ENCODE peak calls at places on chromosomes 1 and 21, in seven cellular contexts. X is prostate gland, G is AG04449, N is ovary, C is heart right ventricle, K is upper lobe of left lung, A is AG04450. Y is an unnamed sample.
A peak's percentile ranks its signal among the peaks of the same experiment; 100 is the strongest.

GRCh38 chr1:118338991-118339390 is 154.0 kb upstream of the SPAG17 start:
- DNase-seq in K (no peak), N (no peak), A (no peak), X (no peak), G (no peak), C (no peak), Y (peak; percentile 21)

GRCh38 chr1:115317101-115318012 is 20.7 kb downstream of the NGF start:
- DNase-seq in X (peak; percentile 22), G (no peak), A (no peak), N (no peak), C (no peak), K (peak; percentile 65), Y (no peak)

GRCh38 chr1:22252248-22252647 is 109.4 kb upstream of the WNT4 start:
- DNase-seq in X (no peak), G (no peak), N (no peak), A (no peak), K (peak; percentile 39), C (no peak), Y (no peak)

GRCh38 chr1:227789042-227789880 is 26.2 kb upstream of the PRSS38 start:
- DNase-seq in X (no peak), A (no peak), G (no peak), K (no peak), C (no peak), N (peak; percentile 31), Y (no peak)

GRCh38 chr1:246161626-246162025 is 345.5 kb downstream of the SMYD3 start:
- DNase-seq in G (peak; percentile 41), X (no peak), N (no peak), A (peak; percentile 38), K (no peak), C (no peak), Y (peak; percentile 91)

GRCh38 chr1:228101994-228102790 is 933 bp downstream of the C1orf35 start:
- DNase-seq in A (no peak), C (no peak), X (no peak), K (peak; percentile 63), N (no peak), G (no peak), Y (no peak)

GRCh38 chr1:35637401-35637809 is 3.9 kb downstream of the PSMB2 start:
- DNase-seq in C (no peak), K (no peak), X (no peak), G (no peak), A (no peak), N (no peak), Y (peak; percentile 67)

GRCh38 chr1:178768423-178768822 is 43.4 kb downstream of the RALGPS2 start:
- DNase-seq in X (no peak), N (no peak), A (no peak), K (no peak), C (no peak), G (no peak), Y (peak; percentile 41)

GRCh38 chr1:234962340-234962989 is 166.2 kb downstream of the TOMM20 start:
- DNase-seq in G (peak; percentile 100), X (no peak), K (no peak), A (peak; percentile 98), C (no peak), N (peak; percentile 47), Y (peak; percentile 100)

GRCh38 chr1:230236951-230237350 is 169.9 kb downstream of the GALNT2 start:
- DNase-seq in N (no peak), G (no peak), A (no peak), K (no peak), X (no peak), C (no peak), Y (peak; percentile 69)

GRCh38 chr21:43785134-43785533 is 4.2 kb upstream of the RRP1 start:
- DNase-seq in X (no peak), C (no peak), K (no peak), G (no peak), N (no peak), A (no peak), Y (no peak)

GRCh38 chr21:16573581-16573980 is 843.8 kb downstream of the USP25 start:
- DNase-seq in A (peak; percentile 42), K (no peak), N (no peak), C (no peak), X (no peak), G (no peak), Y (peak; percentile 71)

GRCh38 chr1:211912064-211912463 is 81.5 kb upstream of the LPGAT1 start:
- DNase-seq in A (no peak), C (no peak), N (no peak), G (no peak), X (no peak), K (no peak), Y (no peak)

DNA sequence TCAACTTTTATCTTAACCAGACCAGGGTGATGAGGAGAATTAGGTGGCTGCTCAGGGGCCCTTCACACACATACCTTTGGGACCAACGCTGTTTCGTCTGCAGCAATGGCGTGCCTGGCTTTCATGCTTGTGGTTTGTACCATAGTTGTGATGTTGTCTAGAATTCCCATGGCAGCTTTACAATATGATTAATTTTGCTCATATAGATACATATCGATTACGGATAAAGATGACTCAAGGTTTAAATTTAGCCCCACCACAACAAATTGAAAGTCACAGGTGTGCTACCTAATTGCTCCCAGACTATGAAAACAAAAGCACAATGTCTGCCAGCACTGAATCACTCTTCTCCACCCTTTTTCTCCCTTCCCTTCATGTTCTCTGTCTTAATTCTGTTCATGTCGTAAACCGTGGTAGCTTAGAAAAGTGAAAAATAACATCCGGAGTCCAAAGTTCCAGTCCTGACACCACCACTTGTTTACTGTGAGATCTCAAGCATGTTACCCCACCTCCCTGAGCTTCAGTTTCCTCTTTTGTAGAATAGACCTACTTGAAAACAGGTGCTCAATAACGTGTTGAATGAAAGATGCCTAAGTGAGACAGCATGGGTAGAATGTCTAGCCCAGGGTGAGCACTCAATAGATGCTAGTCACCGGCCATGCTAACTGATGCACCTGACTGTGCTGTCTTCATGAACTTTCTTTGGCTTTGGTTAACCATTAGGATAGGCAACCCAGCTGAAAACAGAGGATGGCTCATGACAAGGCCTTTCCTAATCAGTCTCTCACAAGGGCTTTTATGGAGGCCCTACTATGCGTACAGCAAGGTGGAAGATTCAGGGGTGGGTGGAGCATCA is 22.1 kb upstream of the JUN start:
- DNase-seq in X (no peak), N (no peak), A (no peak), K (no peak), G (no peak), C (no peak), Y (no peak)
- H3K4me3 ChIP-seq in X (no peak overlapping the region), N (no peak overlapping the region), A (no peak overlapping the region), K (no peak overlapping the region), G (no peak overlapping the region), C (no peak overlapping the region), Y (no peak overlapping the region)

GRCh38 chr1:16615253-16616252 is 2.2 kb upstream of the NBPF1 start:
- DNase-seq in A (no peak), G (no peak), C (no peak), K (peak; percentile 21), N (peak; percentile 24), X (peak; percentile 5), Y (no peak)

GRCh38 chr1:16614361-16615252 is 1.2 kb upstream of the NBPF1 start:
- DNase-seq in K (peak; percentile 23), A (no peak), X (peak; percentile 16), N (peak; percentile 30), C (no peak), G (no peak), Y (no peak)

GRCh38 chr1:16617101-16617727 is 3.9 kb upstream of the NBPF1 start:
- DNase-seq in A (no peak), G (no peak), C (no peak), N (no peak), K (peak; percentile 30), X (no peak), Y (no peak)

GRCh38 chr1:16612332-16613172 is 812 bp downstream of the NBPF1 start:
- DNase-seq in K (peak; percentile 78), C (no peak), N (peak; percentile 87), X (peak; percentile 75), G (peak; percentile 72), A (peak; percentile 72), Y (peak; percentile 97)

GRCh38 chr1:16613185-16614147 is at the start of gene NBPF1:
- DNase-seq in A (peak; percentile 82), N (peak; percentile 94), K (peak; percentile 100), X (peak; percentile 99), C (peak; percentile 100), G (peak; percentile 53), Y (peak; percentile 94)
- TF ChIP-seq CTCF in A (no peak), N (no peak), K (no peak), X (no peak), C (no peak), G (no peak), Y (no peak)

DNA sequence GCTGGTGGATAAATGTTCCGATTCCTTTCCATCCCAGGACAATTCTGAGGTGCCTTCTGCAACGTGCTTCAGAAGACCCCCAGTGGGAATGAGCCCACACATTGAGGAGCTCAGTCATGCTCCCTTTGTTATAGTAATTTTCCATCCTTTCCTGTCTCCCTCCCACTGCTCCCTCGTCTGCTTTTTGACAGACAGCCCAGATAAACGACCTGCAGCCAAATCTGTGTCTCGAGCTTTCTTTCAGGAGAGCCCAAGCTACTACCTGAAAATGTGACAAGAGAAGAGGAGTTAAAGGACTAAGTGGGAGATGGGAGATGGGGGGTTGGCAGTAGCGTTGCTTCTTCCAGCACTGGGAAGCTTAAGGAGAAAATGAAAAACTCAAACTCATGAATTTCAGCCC is 65.9 kb upstream of the LRRN2 start:
- DNase-seq in G (no peak), X (no peak), K (no peak), C (no peak), N (no peak), A (no peak), Y (no peak)
- H3K4me3 ChIP-seq in G (no peak overlapping the region), X (no peak overlapping the region), K (no peak overlapping the region), C (no peak overlapping the region), N (no peak overlapping the region), A (no peak overlapping the region), Y (no peak overlapping the region)

DNA sequence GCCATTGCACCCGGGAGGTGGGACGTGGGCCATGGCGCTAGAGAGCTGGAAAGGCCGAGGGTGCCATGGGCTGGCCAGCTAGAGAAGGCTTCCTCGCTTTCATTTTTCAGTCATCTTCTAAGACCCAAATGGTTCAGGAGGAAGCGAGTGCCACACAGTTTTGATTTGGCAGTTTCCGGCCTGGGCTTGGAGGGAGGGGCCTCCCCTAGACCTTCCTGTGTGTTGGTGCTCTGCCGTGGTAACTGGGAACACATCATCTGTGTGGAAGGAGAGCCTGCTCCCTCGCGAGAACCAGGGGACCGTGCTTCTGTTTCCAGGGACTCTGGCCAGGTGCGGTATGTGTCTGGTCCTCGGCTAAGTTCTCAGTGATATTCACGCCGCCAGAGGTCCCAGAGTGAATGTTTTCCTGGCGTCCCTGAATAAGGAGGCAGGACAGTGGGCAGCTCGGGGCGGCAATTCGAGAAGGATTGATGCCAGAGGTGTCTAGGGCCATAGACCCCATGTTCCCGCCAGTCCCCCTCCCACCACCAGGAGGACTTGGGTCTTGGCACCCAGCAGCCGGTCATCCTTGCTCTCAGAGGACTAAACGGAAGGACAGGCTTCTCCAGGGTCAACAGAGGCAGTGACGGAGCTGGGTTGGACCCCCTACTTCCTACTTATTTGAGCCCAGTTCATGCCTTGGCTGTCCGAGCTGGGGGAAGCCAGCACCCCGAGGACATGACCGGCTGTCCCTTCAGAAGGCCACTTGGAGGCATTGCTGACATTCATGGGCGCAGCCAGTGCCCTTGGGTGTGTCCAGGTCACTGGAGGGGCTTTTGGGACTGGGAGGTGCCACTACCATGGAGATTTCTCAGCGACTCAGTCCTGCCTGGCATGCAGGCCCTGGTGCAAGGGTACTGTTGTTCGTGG is 2.7 kb upstream of the NPHP4 start:
- DNase-seq in N (no peak), G (no peak), C (peak; percentile 17), X (no peak), K (no peak), A (no peak), Y (no peak)
- TF ChIP-seq CTCF in N (no peak), G (no peak), C (no peak), X (no peak), K (no peak), A (no peak), Y (peak; percentile 13)

GRCh38 chr1:45934947-45935346 is 131.5 kb downstream of the MAST2 start:
- DNase-seq in A (no peak), G (no peak), K (no peak), C (no peak), N (no peak), X (no peak), Y (no peak)
- H3K4me3 ChIP-seq in A (no peak overlapping the region), G (no peak overlapping the region), K (no peak overlapping the region), C (no peak overlapping the region), N (no peak overlapping the region), X (no peak overlapping the region), Y (no peak overlapping the region)

Y was measured in fibroblast of the aortic adventitia.